ENCODE peak calls at places on chromosome 17, in four cellular contexts. One of them, this sample, is unnamed.
A peak's percentile ranks its signal among the peaks of the same experiment; 100 is the strongest.

GRCh38 chr17:77382966-77383612 is 242.3 kb downstream of the SEC14L1 start:
- DNase-seq in Peyer's patch: no peak
- DNase-seq in body of pancreas: no peak
- DNase-seq in stomach: no peak
- DNase-seq in this sample: peak; percentile 28

GRCh38 chr17:65598711-65599110 is 37.3 kb upstream of the AXIN2 start:
- DNase-seq in Peyer's patch: no peak
- DNase-seq in body of pancreas: no peak
- DNase-seq in stomach: no peak
- DNase-seq in this sample: no peak

GRCh38 chr17:82235775-82236141 is 6.9 kb downstream of the SLC16A3 start:
- DNase-seq in Peyer's patch: no peak
- DNase-seq in body of pancreas: peak; percentile 56
- DNase-seq in stomach: no peak
- DNase-seq in this sample: peak; percentile 66

GRCh38 chr17:8430966-8431365 is 4.7 kb upstream of the NDEL1 start:
- DNase-seq in Peyer's patch: no peak
- DNase-seq in body of pancreas: peak; percentile 34
- DNase-seq in stomach: no peak
- DNase-seq in this sample: peak; percentile 29

GRCh38 chr17:80414803-80415625 is at the start of gene ENDOV:
- DNase-seq in Peyer's patch: peak; percentile 97
- DNase-seq in body of pancreas: peak; percentile 95
- DNase-seq in stomach: peak; percentile 95
- DNase-seq in this sample: peak; percentile 92

GRCh38 chr17:49218941-49219913 is 8.7 kb downstream of the ABI3 start:
- DNase-seq in Peyer's patch: no peak
- DNase-seq in body of pancreas: no peak
- DNase-seq in stomach: peak; percentile 30
- DNase-seq in this sample: no peak

GRCh38 chr17:73091770-73092517 is 544 bp downstream of the SLC39A11 start:
- DNase-seq in Peyer's patch: peak; percentile 67
- DNase-seq in body of pancreas: peak; percentile 38
- DNase-seq in stomach: peak; percentile 33
- DNase-seq in this sample: peak; percentile 91

GRCh38 chr17:68580236-68580903 is 20.8 kb downstream of the FAM20A start:
- DNase-seq in Peyer's patch: no peak
- DNase-seq in body of pancreas: no peak
- DNase-seq in stomach: no peak
- DNase-seq in this sample: no peak

GRCh38 chr17:18910881-18911280 is 41.1 kb upstream of the SLC5A10 start:
- DNase-seq in Peyer's patch: no peak
- DNase-seq in body of pancreas: no peak
- DNase-seq in stomach: no peak
- DNase-seq in this sample: no peak

GRCh38 chr17:19269102-19269501 is 31.9 kb downstream of the EPN2 start:
- DNase-seq in Peyer's patch: no peak
- DNase-seq in body of pancreas: no peak
- DNase-seq in stomach: no peak
- DNase-seq in this sample: no peak

GRCh38 chr17:44198721-44199552 is 747 bp downstream of the ATXN7L3 start:
- DNase-seq in Peyer's patch: peak; percentile 87
- DNase-seq in body of pancreas: peak; percentile 61
- DNase-seq in stomach: peak; percentile 68
- DNase-seq in this sample: peak; percentile 53

GRCh38 chr17:63150994-63151464 is 185.0 kb downstream of the TANC2 start:
- DNase-seq in Peyer's patch: no peak
- DNase-seq in body of pancreas: no peak
- DNase-seq in stomach: no peak
- DNase-seq in this sample: no peak

GRCh38 chr17:83153681-83154310 is 74.4 kb downstream of the METRNL start:
- DNase-seq in Peyer's patch: no peak
- DNase-seq in body of pancreas: no peak
- DNase-seq in stomach: no peak
- DNase-seq in this sample: no peak

GRCh38 chr17:63515426-63515825 is 7.7 kb upstream of the KCNH6 start:
- DNase-seq in Peyer's patch: no peak
- DNase-seq in body of pancreas: no peak
- DNase-seq in stomach: no peak
- DNase-seq in this sample: no peak

GRCh38 chr17:41885733-41886132 is 20.5 kb upstream of the KLHL11 start:
- DNase-seq in Peyer's patch: no peak
- DNase-seq in body of pancreas: no peak
- DNase-seq in stomach: no peak
- DNase-seq in this sample: no peak
- TF ChIP-seq CTCF in Peyer's patch: no peak
- TF ChIP-seq CTCF in body of pancreas: no peak
- TF ChIP-seq CTCF in stomach: no peak
- TF ChIP-seq CTCF in this sample: peak; percentile 40

GRCh38 chr17:36591434-36592315 is at the start of gene DHRS11:
- DNase-seq in Peyer's patch: peak; percentile 94
- DNase-seq in body of pancreas: peak; percentile 85
- DNase-seq in stomach: peak; percentile 89
- DNase-seq in this sample: peak; percentile 80
- TF ChIP-seq CTCF in Peyer's patch: no peak
- TF ChIP-seq CTCF in body of pancreas: no peak
- TF ChIP-seq CTCF in stomach: no peak
- TF ChIP-seq CTCF in this sample: no peak

DNA sequence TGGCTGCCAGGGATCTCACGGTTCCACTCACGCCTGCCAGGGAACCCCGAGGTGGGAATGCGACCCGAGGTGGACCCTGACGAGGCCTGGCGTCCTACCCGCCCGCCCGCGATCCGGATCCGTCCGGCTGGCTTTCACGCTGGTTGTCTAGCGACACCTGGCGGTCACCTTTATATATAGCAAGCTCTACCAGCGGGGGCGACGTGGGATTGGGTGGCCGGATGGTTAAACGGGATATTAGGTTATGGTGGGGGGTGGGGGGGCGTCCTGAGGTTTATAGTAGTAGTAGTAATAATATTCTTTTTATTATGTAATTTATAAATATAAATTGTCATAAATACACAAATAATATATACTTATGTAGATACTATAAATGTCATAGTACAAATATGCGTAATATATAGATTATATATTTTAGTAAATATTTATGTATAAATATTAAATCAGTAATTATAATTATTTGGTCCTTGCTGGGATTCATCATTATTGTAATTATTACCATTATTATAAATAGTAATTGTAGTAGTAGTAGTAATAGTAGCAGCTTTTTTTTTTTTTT is 136.9 kb downstream of the KCNJ12 start:
- DNase-seq in Peyer's patch: peak; percentile 78
- DNase-seq in body of pancreas: peak; percentile 78
- DNase-seq in stomach: peak; percentile 83
- DNase-seq in this sample: peak; percentile 68
- TF ChIP-seq CTCF in Peyer's patch: peak; percentile 93
- TF ChIP-seq CTCF in body of pancreas: peak; percentile 90
- TF ChIP-seq CTCF in stomach: peak; percentile 64
- TF ChIP-seq CTCF in this sample: peak; percentile 73

GRCh38 chr17:78412403-78412802 is 34.0 kb downstream of the PGS1 start:
- DNase-seq in Peyer's patch: no peak
- DNase-seq in body of pancreas: no peak
- DNase-seq in stomach: no peak
- DNase-seq in this sample: no peak
- TF ChIP-seq CTCF in Peyer's patch: peak; percentile 18
- TF ChIP-seq CTCF in body of pancreas: no peak
- TF ChIP-seq CTCF in stomach: peak; percentile 10
- TF ChIP-seq CTCF in this sample: peak; percentile 49

DNA sequence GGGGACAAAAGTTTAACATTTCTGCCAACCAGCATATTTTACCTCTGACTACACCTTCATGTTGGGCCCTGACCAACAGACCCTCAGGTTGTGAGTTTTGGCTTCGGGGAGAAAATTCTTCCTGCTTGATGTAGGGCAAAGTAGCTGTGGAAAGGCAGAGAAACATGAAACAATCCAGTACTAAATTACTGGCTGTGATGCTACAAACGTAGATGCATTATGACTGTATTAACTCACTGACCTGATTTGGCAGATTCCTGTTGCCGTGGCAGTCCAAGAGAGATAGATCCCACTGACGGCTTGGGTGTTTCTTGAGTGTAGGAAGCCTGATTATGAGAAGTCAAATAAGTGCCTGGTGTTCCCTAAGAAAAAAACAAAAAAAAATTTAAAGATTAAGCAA is 80.7 kb downstream of the TTC19 start:
- DNase-seq in Peyer's patch: no peak
- DNase-seq in body of pancreas: no peak
- DNase-seq in stomach: no peak
- DNase-seq in this sample: no peak
- TF ChIP-seq CTCF in Peyer's patch: no peak
- TF ChIP-seq CTCF in body of pancreas: no peak
- TF ChIP-seq CTCF in stomach: no peak
- TF ChIP-seq CTCF in this sample: no peak

DNA sequence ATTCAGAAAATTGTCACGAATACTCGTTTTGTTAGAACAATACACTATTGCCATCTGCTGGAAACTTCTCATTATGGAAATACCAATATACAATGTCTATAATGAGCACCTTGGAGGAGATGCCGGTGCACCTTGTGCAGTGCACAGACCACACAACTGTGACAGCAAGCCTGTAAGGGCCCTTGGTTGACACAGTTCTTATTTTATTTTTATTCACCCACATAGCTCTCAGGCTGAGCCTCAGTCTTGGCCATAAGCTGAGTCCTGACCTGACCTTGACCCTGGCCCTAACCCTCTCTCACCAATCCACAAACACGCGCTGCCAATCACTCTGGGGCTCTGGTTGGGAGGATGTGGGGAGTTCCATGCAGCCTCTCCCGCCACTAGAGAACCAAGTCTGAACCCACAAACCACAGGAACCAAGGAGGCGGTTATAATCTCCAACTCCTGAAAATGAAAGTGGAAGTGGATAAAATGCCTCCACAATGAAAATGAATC is 7.6 kb downstream of the AIPL1 start:
- DNase-seq in Peyer's patch: no peak
- DNase-seq in body of pancreas: no peak
- DNase-seq in stomach: no peak
- DNase-seq in this sample: no peak
- TF ChIP-seq CTCF in Peyer's patch: no peak
- TF ChIP-seq CTCF in body of pancreas: no peak
- TF ChIP-seq CTCF in stomach: no peak
- TF ChIP-seq CTCF in this sample: no peak

DNA sequence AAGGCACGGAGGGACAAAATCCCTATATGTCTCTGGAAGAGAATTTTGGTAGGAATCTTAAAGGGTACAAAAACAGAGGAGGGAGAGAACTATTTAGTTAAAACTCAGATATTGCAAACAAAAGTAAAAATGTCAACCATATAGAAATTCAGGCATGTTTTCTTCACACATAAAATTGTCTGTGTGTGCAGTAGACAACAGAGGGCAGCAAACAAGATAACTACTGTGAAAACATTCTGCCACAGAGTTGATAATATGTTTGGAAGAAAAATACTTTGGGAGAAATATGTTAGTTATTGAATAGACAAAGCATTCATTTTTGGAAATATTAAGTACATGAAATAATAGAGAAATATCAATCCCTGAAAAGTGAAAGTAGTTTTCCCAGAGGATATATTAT is 56.2 kb downstream of the SNX11 start:
- DNase-seq in Peyer's patch: no peak
- DNase-seq in body of pancreas: no peak
- DNase-seq in stomach: no peak
- DNase-seq in this sample: no peak
- TF ChIP-seq CTCF in Peyer's patch: no peak
- TF ChIP-seq CTCF in body of pancreas: no peak
- TF ChIP-seq CTCF in stomach: no peak
- TF ChIP-seq CTCF in this sample: no peak

DNA sequence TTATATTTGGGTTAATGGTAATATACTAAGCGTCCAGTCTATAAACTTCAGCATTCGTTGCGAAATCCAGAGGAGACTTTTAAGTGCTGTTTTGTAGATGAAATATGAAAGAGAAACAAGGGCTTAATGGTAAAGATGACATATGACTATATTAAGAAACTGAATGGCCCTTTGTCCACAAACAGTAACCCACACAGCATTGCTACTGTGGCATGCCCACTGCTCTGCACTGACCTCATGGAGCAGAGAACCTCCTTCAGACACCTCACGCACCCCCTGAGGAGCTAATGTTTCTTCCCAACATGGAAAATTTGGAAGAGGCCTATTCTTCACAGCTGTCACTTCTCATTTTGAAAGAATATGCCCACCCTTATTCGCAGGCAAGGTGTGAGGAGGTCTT is 26.7 kb downstream of the ASPA start:
- DNase-seq in Peyer's patch: no peak
- DNase-seq in body of pancreas: no peak
- DNase-seq in stomach: no peak
- DNase-seq in this sample: no peak
- TF ChIP-seq CTCF in Peyer's patch: no peak
- TF ChIP-seq CTCF in body of pancreas: no peak
- TF ChIP-seq CTCF in stomach: no peak
- TF ChIP-seq CTCF in this sample: no peak

GRCh38 chr17:61393550-61393903 is 6.1 kb upstream of the TBX2 start:
- DNase-seq in Peyer's patch: no peak
- DNase-seq in body of pancreas: no peak
- DNase-seq in stomach: no peak
- DNase-seq in this sample: peak; percentile 60
- TF ChIP-seq CTCF in Peyer's patch: no peak
- TF ChIP-seq CTCF in body of pancreas: no peak
- TF ChIP-seq CTCF in stomach: no peak
- TF ChIP-seq CTCF in this sample: peak; percentile 42

GRCh38 chr17:41766135-41766534 is 20.4 kb downstream of the JUP start:
- DNase-seq in Peyer's patch: no peak
- DNase-seq in body of pancreas: no peak
- DNase-seq in stomach: no peak
- DNase-seq in this sample: no peak
- TF ChIP-seq CTCF in Peyer's patch: no peak
- TF ChIP-seq CTCF in body of pancreas: no peak
- TF ChIP-seq CTCF in stomach: no peak
- TF ChIP-seq CTCF in this sample: no peak